ENCODE peak calls at places on chromosomes 16 and 17, in five cellular contexts. One of them, this sample, is unnamed.

GRCh38 chr17:2776589-2777241 is 19.5 kb upstream of the RAP1GAP2 start:
- DNase-seq in type B pancreatic cell: no peak
- DNase-seq in activated CD8-positive, alpha-beta T cell treated with anti-CD3 and anti-CD28 coated beads for 36 hours: peak; percentile 33
- DNase-seq in Ammon's horn: no peak
- DNase-seq in progenitor cell of endocrine pancreas: peak; percentile 82
- DNase-seq in this sample: no peak

GRCh38 chr17:64418506-64419339 is 28.1 kb upstream of the PECAM1 start:
- DNase-seq in activated CD8-positive, alpha-beta T cell treated with anti-CD3 and anti-CD28 coated beads for 36 hours: no peak
- DNase-seq in progenitor cell of endocrine pancreas: no peak
- DNase-seq in type B pancreatic cell: no peak
- DNase-seq in Ammon's horn: peak; percentile 79
- DNase-seq in this sample: peak; percentile 37

GRCh38 chr16:27102701-27103575 is 36.2 kb downstream of the C16orf82 start:
- DNase-seq in progenitor cell of endocrine pancreas: no peak
- DNase-seq in Ammon's horn: no peak
- DNase-seq in activated CD8-positive, alpha-beta T cell treated with anti-CD3 and anti-CD28 coated beads for 36 hours: no peak
- DNase-seq in type B pancreatic cell: no peak
- DNase-seq in this sample: no peak

GRCh38 chr16:50747206-50747956 is 5.5 kb downstream of the CYLD start:
- DNase-seq in progenitor cell of endocrine pancreas: no peak
- DNase-seq in type B pancreatic cell: no peak
- DNase-seq in Ammon's horn: peak; percentile 37
- DNase-seq in activated CD8-positive, alpha-beta T cell treated with anti-CD3 and anti-CD28 coated beads for 36 hours: peak; percentile 25
- DNase-seq in this sample: no peak

GRCh38 chr17:19238167-19238505 is 970 bp downstream of the EPN2 start:
- DNase-seq in type B pancreatic cell: no peak
- DNase-seq in activated CD8-positive, alpha-beta T cell treated with anti-CD3 and anti-CD28 coated beads for 36 hours: peak; percentile 7
- DNase-seq in progenitor cell of endocrine pancreas: peak; percentile 26
- DNase-seq in Ammon's horn: no peak
- DNase-seq in this sample: peak; percentile 61

GRCh38 chr16:85208643-85209520 is 96.6 kb upstream of the CIBAR2 start:
- DNase-seq in progenitor cell of endocrine pancreas: no peak
- DNase-seq in type B pancreatic cell: no peak
- DNase-seq in activated CD8-positive, alpha-beta T cell treated with anti-CD3 and anti-CD28 coated beads for 36 hours: no peak
- DNase-seq in Ammon's horn: no peak
- DNase-seq in this sample: no peak

GRCh38 chr16:81551821-81552304 is 107.3 kb downstream of the CMIP start:
- DNase-seq in type B pancreatic cell: no peak
- DNase-seq in progenitor cell of endocrine pancreas: no peak
- DNase-seq in activated CD8-positive, alpha-beta T cell treated with anti-CD3 and anti-CD28 coated beads for 36 hours: no peak
- DNase-seq in Ammon's horn: no peak
- DNase-seq in this sample: no peak

GRCh38 chr16:457732-458400 is 32.4 kb downstream of the RAB11FIP3 start:
- DNase-seq in progenitor cell of endocrine pancreas: no peak
- DNase-seq in Ammon's horn: peak; percentile 81
- DNase-seq in type B pancreatic cell: no peak
- DNase-seq in activated CD8-positive, alpha-beta T cell treated with anti-CD3 and anti-CD28 coated beads for 36 hours: no peak
- DNase-seq in this sample: no peak

GRCh38 chr16:71746442-71747046 is 22.0 kb upstream of the PHLPP2 start:
- DNase-seq in Ammon's horn: peak; percentile 64
- DNase-seq in type B pancreatic cell: no peak
- DNase-seq in progenitor cell of endocrine pancreas: no peak
- DNase-seq in activated CD8-positive, alpha-beta T cell treated with anti-CD3 and anti-CD28 coated beads for 36 hours: peak; percentile 34
- DNase-seq in this sample: peak; percentile 52

This sample was measured in frontal cortex.